ENCODE peak calls at places on chromosomes 11 and 22, in four cellular contexts. One of them, this sample, is unnamed.
A peak's percentile ranks its signal among the peaks of the same experiment; 100 is the strongest.

GRCh38 chr22:44023404-44024287 is 456 bp upstream of the PARVB start:
- DNase-seq in tibial artery: peak; percentile 71
- DNase-seq in choroid plexus epithelial cell: no peak
- DNase-seq in GM23338: peak; percentile 75
- DNase-seq in this sample: peak; percentile 38

GRCh38 chr22:35839811-35840739 is 122.4 kb downstream of the APOL5 start:
- DNase-seq in tibial artery: peak; percentile 90
- DNase-seq in GM23338: peak; percentile 96
- DNase-seq in choroid plexus epithelial cell: peak; percentile 99
- DNase-seq in this sample: peak; percentile 97

GRCh38 chr11:19849947-19850593 is 137.4 kb downstream of the NAV2 start:
- DNase-seq in tibial artery: no peak
- DNase-seq in choroid plexus epithelial cell: no peak
- DNase-seq in GM23338: no peak
- DNase-seq in this sample: no peak

GRCh38 chr11:122910775-122911174 is 28.2 kb downstream of the JHY start:
- DNase-seq in choroid plexus epithelial cell: peak; percentile 66
- DNase-seq in tibial artery: no peak
- DNase-seq in GM23338: peak; percentile 53
- DNase-seq in this sample: peak; percentile 20

GRCh38 chr22:45876136-45877035 is 100.6 kb downstream of the WNT7B start:
- DNase-seq in choroid plexus epithelial cell: no peak
- DNase-seq in tibial artery: peak; percentile 48
- DNase-seq in GM23338: no peak
- DNase-seq in this sample: no peak

GRCh38 chr11:77139201-77139600 is 11.2 kb downstream of the MYO7A start:
- DNase-seq in choroid plexus epithelial cell: no peak
- DNase-seq in GM23338: no peak
- DNase-seq in tibial artery: no peak
- DNase-seq in this sample: no peak

GRCh38 chr11:103625624-103625965 is 410.8 kb upstream of the DDI1 start:
- DNase-seq in tibial artery: no peak
- DNase-seq in GM23338: no peak
- DNase-seq in choroid plexus epithelial cell: no peak
- DNase-seq in this sample: no peak

GRCh38 chr22:39973656-39974055 is 13.5 kb downstream of the TMA7B start:
- DNase-seq in tibial artery: no peak
- DNase-seq in GM23338: no peak
- DNase-seq in choroid plexus epithelial cell: no peak
- DNase-seq in this sample: no peak

GRCh38 chr11:72777755-72778278 is 16.0 kb downstream of the STARD10 start:
- DNase-seq in choroid plexus epithelial cell: no peak
- DNase-seq in GM23338: no peak
- DNase-seq in tibial artery: no peak
- DNase-seq in this sample: no peak

GRCh38 chr22:30306629-30307016 is 17.3 kb upstream of the CASTOR1 start:
- DNase-seq in tibial artery: no peak
- DNase-seq in GM23338: no peak
- DNase-seq in choroid plexus epithelial cell: no peak
- DNase-seq in this sample: no peak

GRCh38 chr11:100297516-100297915 is 389.6 kb upstream of the ARHGAP42 start:
- DNase-seq in choroid plexus epithelial cell: peak; percentile 24
- DNase-seq in tibial artery: no peak
- DNase-seq in GM23338: no peak
- DNase-seq in this sample: peak; percentile 2

GRCh38 chr22:39148024-39148726 is 4.3 kb downstream of the CBX7 start:
- DNase-seq in tibial artery: no peak
- DNase-seq in choroid plexus epithelial cell: no peak
- DNase-seq in GM23338: no peak
- DNase-seq in this sample: no peak

GRCh38 chr11:102807921-102808320 is 10.0 kb upstream of the MMP1 start:
- DNase-seq in choroid plexus epithelial cell: peak; percentile 64
- DNase-seq in GM23338: peak; percentile 95
- DNase-seq in tibial artery: no peak
- DNase-seq in this sample: peak; percentile 32

GRCh38 chr11:72970557-72971118 is 156.4 kb downstream of the ATG16L2 start:
- DNase-seq in choroid plexus epithelial cell: peak; percentile 33
- DNase-seq in GM23338: no peak
- DNase-seq in tibial artery: no peak
- DNase-seq in this sample: no peak

GRCh38 chr11:27118371-27118770 is 77.8 kb downstream of the BBOX1 start:
- DNase-seq in choroid plexus epithelial cell: peak; percentile 58
- DNase-seq in tibial artery: no peak
- DNase-seq in GM23338: no peak
- DNase-seq in this sample: no peak

GRCh38 chr11:108793138-108793537 is 128.3 kb downstream of the DDX10 start:
- DNase-seq in GM23338: no peak
- DNase-seq in choroid plexus epithelial cell: no peak
- DNase-seq in tibial artery: no peak
- DNase-seq in this sample: no peak

GRCh38 chr11:117969160-117969991 is 16.8 kb upstream of the IL10RA start:
- DNase-seq in tibial artery: no peak
- DNase-seq in GM23338: no peak
- DNase-seq in choroid plexus epithelial cell: no peak
- DNase-seq in this sample: no peak

GRCh38 chr22:39405346-39406085 is 5.9 kb downstream of the TAB1 start:
- DNase-seq in GM23338: no peak
- DNase-seq in choroid plexus epithelial cell: peak; percentile 82
- DNase-seq in tibial artery: no peak
- DNase-seq in this sample: peak; percentile 60

GRCh38 chr11:27391336-27392015 is 28.5 kb upstream of the CCDC34 start:
- DNase-seq in GM23338: no peak
- DNase-seq in tibial artery: no peak
- DNase-seq in choroid plexus epithelial cell: no peak
- DNase-seq in this sample: no peak

GRCh38 chr11:70167723-70168404 is 35.2 kb upstream of the FADD start:
- DNase-seq in tibial artery: no peak
- DNase-seq in GM23338: no peak
- DNase-seq in choroid plexus epithelial cell: no peak
- DNase-seq in this sample: no peak

GRCh38 chr11:122180435-122180834 is 64.4 kb upstream of the BLID start:
- DNase-seq in tibial artery: peak; percentile 89
- DNase-seq in GM23338: no peak
- DNase-seq in choroid plexus epithelial cell: peak; percentile 91
- DNase-seq in this sample: peak; percentile 98

GRCh38 chr11:30876656-30877371 is 290.7 kb upstream of the MPPED2 start:
- DNase-seq in choroid plexus epithelial cell: no peak
- DNase-seq in GM23338: peak; percentile 28
- DNase-seq in tibial artery: no peak
- DNase-seq in this sample: no peak

GRCh38 chr22:48918585-48919186 is 909.0 kb downstream of the BRD1 start:
- DNase-seq in tibial artery: no peak
- DNase-seq in GM23338: no peak
- DNase-seq in choroid plexus epithelial cell: no peak
- DNase-seq in this sample: no peak

GRCh38 chr22:26781591-26781990 is 124.2 kb downstream of the MIAT start:
- DNase-seq in GM23338: no peak
- DNase-seq in choroid plexus epithelial cell: no peak
- DNase-seq in tibial artery: no peak
- DNase-seq in this sample: no peak

GRCh38 chr11:121328213-121328966 is 35.8 kb downstream of the SC5D start:
- DNase-seq in choroid plexus epithelial cell: no peak
- DNase-seq in GM23338: no peak
- DNase-seq in tibial artery: no peak
- DNase-seq in this sample: no peak

GRCh38 chr11:77590194-77590591 is 440 bp downstream of the AQP11 start:
- DNase-seq in tibial artery: peak; percentile 65
- DNase-seq in choroid plexus epithelial cell: peak; percentile 66
- DNase-seq in GM23338: peak; percentile 76
- DNase-seq in this sample: peak; percentile 35

GRCh38 chr11:44979536-44980399 is 29.1 kb upstream of the TP53I11 start:
- DNase-seq in tibial artery: no peak
- DNase-seq in choroid plexus epithelial cell: no peak
- DNase-seq in GM23338: peak; percentile 43
- DNase-seq in this sample: no peak

GRCh38 chr11:43579919-43580276 is 100.6 kb upstream of the HSD17B12 start:
- DNase-seq in choroid plexus epithelial cell: no peak
- DNase-seq in GM23338: peak; percentile 83
- DNase-seq in tibial artery: no peak
- DNase-seq in this sample: no peak

GRCh38 chr11:43580735-43581369 is 99.7 kb upstream of the HSD17B12 start:
- DNase-seq in tibial artery: no peak
- DNase-seq in GM23338: peak; percentile 70
- DNase-seq in choroid plexus epithelial cell: no peak
- DNase-seq in this sample: no peak

GRCh38 chr11:43582837-43583462 is 97.6 kb upstream of the HSD17B12 start:
- DNase-seq in tibial artery: no peak
- DNase-seq in choroid plexus epithelial cell: no peak
- DNase-seq in GM23338: peak; percentile 60
- DNase-seq in this sample: no peak

GRCh38 chr11:43582024-43582836 is 98.3 kb upstream of the HSD17B12 start:
- DNase-seq in tibial artery: no peak
- DNase-seq in choroid plexus epithelial cell: no peak
- DNase-seq in GM23338: peak; percentile 40
- DNase-seq in this sample: no peak

DNA sequence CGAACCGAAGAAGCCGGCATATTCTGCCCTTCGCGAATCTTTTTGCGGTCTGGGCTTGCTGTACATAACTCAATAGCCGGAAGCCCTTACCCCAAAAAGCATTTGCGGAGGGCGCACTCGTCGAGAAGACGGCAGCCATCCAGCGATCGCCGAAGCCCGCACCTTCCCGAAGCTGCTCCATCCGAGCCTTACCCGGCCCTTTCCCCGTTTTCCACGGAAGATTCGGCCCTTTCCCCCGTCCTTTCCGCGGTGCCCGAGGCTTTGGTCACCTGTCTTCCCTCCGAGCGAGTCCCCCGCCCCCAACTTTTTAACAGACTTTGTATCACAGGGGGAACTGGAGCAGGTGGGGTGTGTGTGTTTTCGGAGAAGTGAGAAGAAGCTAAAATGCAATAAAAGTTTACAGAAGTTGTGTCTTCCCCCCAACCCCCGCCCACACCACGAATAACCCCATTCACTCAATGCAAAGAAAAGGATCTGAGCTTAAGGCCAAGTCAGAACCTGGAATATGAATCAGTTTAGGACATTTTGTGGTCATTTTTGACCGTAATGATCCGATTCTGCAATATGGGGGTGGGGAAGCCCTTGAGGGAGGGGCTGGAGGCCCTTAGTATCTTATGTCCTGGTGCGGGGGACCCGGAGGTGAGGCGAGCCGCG is 99.0 kb upstream of the HSD17B12 start:
- DNase-seq in GM23338: no peak
- DNase-seq in tibial artery: no peak
- DNase-seq in choroid plexus epithelial cell: no peak
- DNase-seq in this sample: no peak
- H3K4me3 ChIP-seq in GM23338: peak overlapping the region; percentile 91
- H3K4me3 ChIP-seq in tibial artery: no peak overlapping the region
- H3K4me3 ChIP-seq in choroid plexus epithelial cell: no peak overlapping the region
- H3K4me3 ChIP-seq in this sample: no peak overlapping the region

DNA sequence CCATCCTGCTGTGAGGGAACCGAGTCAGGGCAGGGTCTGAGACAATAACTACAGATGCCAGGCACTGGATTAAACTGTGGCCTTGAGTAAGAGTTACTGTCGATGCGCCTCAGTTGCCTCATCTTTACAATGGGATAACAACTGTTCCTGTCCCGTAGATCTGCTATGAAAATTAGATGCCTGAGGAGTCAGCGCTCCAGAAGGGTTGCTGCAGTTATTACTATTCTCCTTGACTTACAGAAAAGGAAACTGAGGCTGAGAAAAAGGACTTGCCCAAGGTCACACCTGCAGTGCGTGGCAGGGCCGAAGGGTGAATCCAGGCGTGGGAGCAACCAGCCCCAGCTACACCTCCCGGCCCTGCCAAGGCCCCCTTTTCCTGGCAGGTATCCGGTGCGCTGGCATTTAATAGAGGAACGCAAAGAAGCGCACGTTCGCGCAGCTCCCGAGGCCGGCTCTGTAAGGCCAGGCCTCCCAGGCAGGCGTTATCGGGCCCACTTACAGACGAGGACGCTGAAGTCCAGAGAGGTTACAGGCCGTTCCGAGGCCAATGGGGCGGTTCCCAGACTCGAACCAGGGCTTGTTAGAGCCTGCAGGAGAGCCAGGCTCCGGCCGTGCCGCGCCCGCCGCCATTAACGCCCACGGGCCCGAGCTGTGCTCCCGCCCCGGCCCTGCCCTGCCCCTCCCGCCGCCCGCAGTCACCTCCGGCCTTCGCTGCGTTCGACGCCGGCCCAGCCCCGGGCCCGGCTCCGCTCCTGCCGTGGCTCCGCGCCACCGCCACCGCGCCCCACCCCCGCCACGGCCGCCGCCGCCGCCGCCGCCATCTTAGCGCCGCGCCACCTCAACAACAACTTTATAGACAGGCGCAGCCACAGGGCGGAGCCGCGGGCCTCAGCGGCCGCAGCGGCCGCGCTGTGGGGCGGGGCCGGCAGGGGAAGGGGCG is at the start of gene C11orf68:
- DNase-seq in GM23338: peak; percentile 56
- DNase-seq in tibial artery: no peak
- DNase-seq in choroid plexus epithelial cell: peak; percentile 40
- DNase-seq in this sample: no peak
- TF ChIP-seq CTCF in GM23338: no peak
- TF ChIP-seq CTCF in tibial artery: no peak
- TF ChIP-seq CTCF in choroid plexus epithelial cell: no peak
- TF ChIP-seq CTCF in this sample: no peak

GRCh38 chr11:46362146-46363030 is 15.1 kb downstream of the DGKZ start:
- DNase-seq in choroid plexus epithelial cell: no peak
- DNase-seq in tibial artery: no peak
- DNase-seq in GM23338: no peak
- DNase-seq in this sample: no peak
- H3K4me3 ChIP-seq in choroid plexus epithelial cell: peak overlapping the region; percentile 40
- H3K4me3 ChIP-seq in tibial artery: peak overlapping the region; percentile 40
- H3K4me3 ChIP-seq in GM23338: no peak overlapping the region
- H3K4me3 ChIP-seq in this sample: no peak overlapping the region

DNA sequence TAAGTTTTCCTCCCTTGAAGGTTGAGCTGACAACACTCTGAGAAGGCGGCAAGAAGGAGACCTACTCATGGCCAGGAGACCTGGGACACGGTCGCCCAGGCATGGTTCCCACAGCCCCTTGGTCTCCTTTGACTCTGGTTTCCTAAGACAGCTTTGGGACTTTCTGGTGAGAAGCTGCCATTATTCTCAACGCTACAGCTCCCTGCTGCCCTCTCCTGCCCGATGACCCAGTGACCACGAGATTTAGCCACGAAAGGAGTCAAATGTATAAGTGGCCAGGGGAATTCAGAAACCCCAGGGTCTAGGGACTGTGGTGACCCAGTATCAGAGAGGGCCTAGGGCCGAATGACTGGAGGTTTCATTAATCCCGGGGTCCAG is 696 bp upstream of the SDF2L1 start:
- DNase-seq in GM23338: peak; percentile 68
- DNase-seq in choroid plexus epithelial cell: peak; percentile 55
- DNase-seq in tibial artery: no peak
- DNase-seq in this sample: peak; percentile 51
- TF ChIP-seq CTCF in GM23338: peak; percentile 72
- TF ChIP-seq CTCF in choroid plexus epithelial cell: peak; percentile 55
- TF ChIP-seq CTCF in tibial artery: peak; percentile 49
- TF ChIP-seq CTCF in this sample: peak; percentile 58